ENCODE peak calls at places on chromosomes 12 and 14, in nine cellular contexts. B, X, C, I, G, H, J, S and R are unnamed samples. For H3K9me3, the result is how much of the 10 kb centered on the place peaks cover.

GRCh38 chr12:23950011-23950774 is 723 bp upstream of the SOX5 start:
- DNase-seq in C (peak), H (no peak), G (no peak), X (peak), S (no peak), I (no peak), B (peak), J (no peak), R (no peak)

GRCh38 chr12:107449891-107450290 is 235.7 kb upstream of the PWP1 start:
- DNase-seq in I (no peak), S (no peak), H (no peak), B (peak), C (peak), G (no peak), X (peak), J (no peak), R (no peak)

GRCh38 chr12:78220811-78221210 is 390.1 kb downstream of the NAV3 start:
- DNase-seq in X (no peak), G (no peak), C (no peak), S (no peak), I (no peak), J (no peak), B (no peak), H (no peak), R (no peak)

GRCh38 chr12:55830601-55831406 is 1.4 kb upstream of the DNAJC14 start:
- DNase-seq in S (peak), X (peak), I (peak), C (peak), J (peak), B (no peak), H (peak), G (peak), R (no peak)

GRCh38 chr12:4909397-4909733 is 340 bp upstream of the KCNA1 start:
- DNase-seq in C (no peak), X (peak), B (no peak), S (no peak), H (no peak), G (no peak), J (no peak), I (no peak), R (no peak)

GRCh38 chr12:11814362-11814761 is 164.9 kb downstream of the ETV6 start:
- DNase-seq in G (no peak), S (no peak), B (peak), C (peak), J (no peak), X (peak), H (no peak), I (no peak), R (peak)

GRCh38 chr12:93122089-93122488 is 193.0 kb upstream of the EEA1 start:
- DNase-seq in H (no peak), S (no peak), I (no peak), X (peak), G (no peak), C (peak), J (no peak), B (peak), R (no peak)

GRCh38 chr12:61629702-61630101 is 630.5 kb upstream of the USP15 start:
- DNase-seq in J (no peak), X (no peak), B (no peak), I (no peak), H (no peak), G (no peak), S (no peak), C (no peak), R (no peak)

GRCh38 chr14:64137657-64138290 is 156.4 kb downstream of the ESR2 start:
- DNase-seq in S (no peak), X (no peak), H (no peak), C (peak), G (no peak), B (no peak), J (no peak), I (no peak), R (no peak)

GRCh38 chr14:61644834-61645233 is 50.5 kb upstream of the HIF1A start:
- DNase-seq in H (no peak), I (no peak), B (no peak), G (no peak), J (no peak), X (peak), S (no peak), C (peak), R (no peak)

GRCh38 chr12:121036810-121037326 is 2.2 kb downstream of the OASL start:
- DNase-seq in J (no peak), B (peak), C (peak), S (no peak), G (peak), X (peak), I (no peak), H (no peak), R (peak)

DNA sequence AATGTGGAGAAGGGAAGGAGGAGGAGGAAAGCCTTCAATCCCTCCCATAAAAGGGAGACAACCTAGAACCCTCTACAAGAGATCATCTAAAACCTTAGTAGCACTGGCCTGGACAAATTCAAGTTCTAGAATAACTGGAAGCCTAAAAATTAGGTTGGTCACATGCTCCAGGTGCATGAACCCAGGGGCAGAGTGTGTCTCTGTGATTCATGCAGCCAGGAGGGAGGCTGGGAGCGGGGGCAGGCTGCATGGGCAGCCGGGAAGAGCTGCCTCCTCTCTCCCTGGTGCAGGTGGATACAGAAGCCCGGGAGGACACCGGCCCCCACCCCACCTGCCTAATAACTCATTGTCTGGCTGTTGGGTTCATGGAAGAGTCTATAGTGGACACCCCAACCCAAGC is 38.6 kb downstream of the CCDC85C start:
- DNase-seq in X (no peak), S (no peak), J (no peak), H (peak), I (no peak), B (no peak), C (no peak), G (no peak), R (no peak)
- H3K27ac ChIP-seq in X (no peak), S (no peak), J (peak), H (peak), I (peak), B (no peak), C (no peak), G (no peak), R (no peak)

GRCh38 chr14:105549481-105549880 is 23.1 kb downstream of the TMEM121 start:
- DNase-seq in H (no peak), X (no peak), J (no peak), G (no peak), B (no peak), I (no peak), S (no peak), C (no peak), R (no peak)
- H3K9me3 ChIP-seq in H (under half), X (under half), J (under half), G (under half), B (under half), I (under half), S (under half), C (under half), R (under half)

GRCh38 chr12:104951759-104952509 is 6.2 kb downstream of the SLC41A2 start:
- DNase-seq in H (no peak), S (no peak), C (peak), I (no peak), B (no peak), X (peak), G (no peak), J (no peak), R (no peak)
- H3K27ac ChIP-seq in H (peak), S (no peak), C (no peak), I (no peak), B (no peak), X (no peak), G (no peak), J (no peak), R (no peak)

GRCh38 chr12:38154096-38155019 is 162.2 kb upstream of the ALG10B start:
- DNase-seq in H (no peak), J (no peak), C (no peak), G (no peak), X (no peak), B (no peak), S (no peak), I (no peak), R (no peak)
- H3K9me3 ChIP-seq in H (under half), J (under half), C (half or more), G (under half), X (under half), B (under half), S (under half), I (under half), R (half or more)